ENCODE peak calls at places on chromosomes 3 and 15, in six cellular contexts. One of them, this sample, is unnamed. For H3K36me3, the result is how much of the 10 kb centered on the place peaks cover.

GRCh38 chr15:38053786-38054185 is 119.3 kb downstream of the TMCO5A start:
- DNase-seq in heart left ventricle: no peak
- DNase-seq in transverse colon: no peak
- DNase-seq in stomach: no peak
- DNase-seq in colonic mucosa: no peak
- DNase-seq in breast epithelium: no peak
- DNase-seq in this sample: no peak

GRCh38 chr3:63874769-63875168 is 11.1 kb downstream of the ATXN7 start:
- DNase-seq in heart left ventricle: no peak
- DNase-seq in transverse colon: no peak
- DNase-seq in stomach: no peak
- DNase-seq in colonic mucosa: no peak
- DNase-seq in breast epithelium: no peak
- DNase-seq in this sample: no peak

GRCh38 chr3:62954579-62954978 is 79.4 kb upstream of the CADPS start:
- DNase-seq in heart left ventricle: no peak
- DNase-seq in transverse colon: no peak
- DNase-seq in stomach: no peak
- DNase-seq in colonic mucosa: no peak
- DNase-seq in breast epithelium: no peak
- DNase-seq in this sample: no peak

GRCh38 chr15:27454281-27455060 is 483.5 kb downstream of the GABRG3 start:
- DNase-seq in heart left ventricle: no peak
- DNase-seq in transverse colon: no peak
- DNase-seq in stomach: no peak
- DNase-seq in colonic mucosa: no peak
- DNase-seq in breast epithelium: no peak
- DNase-seq in this sample: no peak

GRCh38 chr15:74156678-74157411 is 16.7 kb upstream of the ISLR start:
- DNase-seq in heart left ventricle: no peak
- DNase-seq in transverse colon: no peak
- DNase-seq in stomach: no peak
- DNase-seq in colonic mucosa: no peak
- DNase-seq in breast epithelium: no peak
- DNase-seq in this sample: no peak

GRCh38 chr3:175274474-175275218 is 415.5 kb downstream of the NAALADL2 start:
- DNase-seq in heart left ventricle: no peak
- DNase-seq in transverse colon: no peak
- DNase-seq in stomach: no peak
- DNase-seq in colonic mucosa: no peak
- DNase-seq in breast epithelium: no peak
- DNase-seq in this sample: no peak

GRCh38 chr15:47514251-47514652 is 203.1 kb upstream of the SEMA6D start:
- DNase-seq in heart left ventricle: no peak
- DNase-seq in transverse colon: no peak
- DNase-seq in stomach: no peak
- DNase-seq in colonic mucosa: no peak
- DNase-seq in breast epithelium: no peak
- DNase-seq in this sample: no peak

GRCh38 chr15:48644827-48645557 is 517 bp downstream of the FBN1 start:
- DNase-seq in heart left ventricle: peak
- DNase-seq in transverse colon: no peak
- DNase-seq in stomach: no peak
- DNase-seq in colonic mucosa: no peak
- DNase-seq in breast epithelium: no peak
- DNase-seq in this sample: no peak

GRCh38 chr15:66221126-66221525 is 32.4 kb downstream of the MEGF11 start:
- DNase-seq in heart left ventricle: no peak
- DNase-seq in transverse colon: no peak
- DNase-seq in stomach: no peak
- DNase-seq in colonic mucosa: no peak
- DNase-seq in breast epithelium: no peak
- DNase-seq in this sample: no peak

GRCh38 chr3:171833775-171834460 is 9.2 kb upstream of the TMEM212 start:
- DNase-seq in heart left ventricle: no peak
- DNase-seq in transverse colon: no peak
- DNase-seq in stomach: no peak
- DNase-seq in colonic mucosa: no peak
- DNase-seq in breast epithelium: no peak
- DNase-seq in this sample: no peak

GRCh38 chr15:25737218-25737643 is 125.9 kb downstream of the ATP10A start:
- DNase-seq in heart left ventricle: no peak
- DNase-seq in transverse colon: no peak
- DNase-seq in stomach: no peak
- DNase-seq in colonic mucosa: no peak
- DNase-seq in breast epithelium: no peak
- DNase-seq in this sample: no peak

GRCh38 chr15:66673410-66674322 is 28.4 kb upstream of the SMAD6 start:
- DNase-seq in heart left ventricle: no peak
- DNase-seq in transverse colon: peak
- DNase-seq in stomach: peak
- DNase-seq in colonic mucosa: peak
- DNase-seq in breast epithelium: no peak
- DNase-seq in this sample: peak

GRCh38 chr3:28089527-28089897 is 151.9 kb upstream of the CMC1 start:
- DNase-seq in heart left ventricle: no peak
- DNase-seq in transverse colon: no peak
- DNase-seq in stomach: no peak
- DNase-seq in colonic mucosa: no peak
- DNase-seq in breast epithelium: no peak
- DNase-seq in this sample: no peak

GRCh38 chr3:129490273-129490675 is 38.2 kb upstream of the RHO start:
- DNase-seq in heart left ventricle: peak
- DNase-seq in transverse colon: peak
- DNase-seq in stomach: peak
- DNase-seq in colonic mucosa: peak
- DNase-seq in breast epithelium: peak
- DNase-seq in this sample: peak

GRCh38 chr15:29570931-29571727 is 251.1 kb downstream of the TJP1 start:
- DNase-seq in heart left ventricle: no peak
- DNase-seq in transverse colon: peak
- DNase-seq in stomach: no peak
- DNase-seq in colonic mucosa: peak
- DNase-seq in breast epithelium: no peak
- DNase-seq in this sample: no peak

GRCh38 chr3:73848173-73848751 is 223.5 kb upstream of the PDZRN3 start:
- DNase-seq in heart left ventricle: no peak
- DNase-seq in transverse colon: no peak
- DNase-seq in stomach: no peak
- DNase-seq in colonic mucosa: no peak
- DNase-seq in breast epithelium: no peak
- DNase-seq in this sample: no peak

GRCh38 chr3:7285502-7285901 is 424.6 kb downstream of the GRM7 start:
- DNase-seq in heart left ventricle: no peak
- DNase-seq in transverse colon: no peak
- DNase-seq in stomach: no peak
- DNase-seq in colonic mucosa: no peak
- DNase-seq in breast epithelium: no peak
- DNase-seq in this sample: no peak

GRCh38 chr15:48823237-48823636 is 12.4 kb upstream of the CEP152 start:
- DNase-seq in heart left ventricle: no peak
- DNase-seq in transverse colon: no peak
- DNase-seq in stomach: no peak
- DNase-seq in colonic mucosa: no peak
- DNase-seq in breast epithelium: no peak
- DNase-seq in this sample: no peak

DNA sequence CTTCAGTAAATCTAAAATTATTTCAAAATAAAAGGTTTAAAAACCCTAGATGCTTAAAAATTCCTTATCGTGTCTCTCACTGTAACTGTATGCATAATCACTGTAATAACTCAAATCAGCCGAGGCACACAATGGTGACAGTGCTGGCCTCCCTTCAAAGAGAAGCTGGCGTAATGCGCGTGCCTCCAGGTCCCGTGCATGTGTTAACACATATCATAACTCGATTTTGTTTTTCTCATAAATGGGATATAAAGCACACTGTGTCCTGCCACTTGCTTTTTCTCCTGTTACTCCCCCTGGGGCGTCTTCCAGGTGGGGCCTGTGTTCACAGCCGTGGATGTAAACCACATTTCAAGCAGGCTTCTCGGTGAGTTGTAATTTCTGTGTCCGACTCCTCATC is 56.0 kb downstream of the TPRA1 start:
- DNase-seq in heart left ventricle: no peak
- DNase-seq in transverse colon: no peak
- DNase-seq in stomach: no peak
- DNase-seq in colonic mucosa: no peak
- DNase-seq in breast epithelium: no peak
- DNase-seq in this sample: no peak
- H3K4me3 ChIP-seq in heart left ventricle: no peak
- H3K4me3 ChIP-seq in transverse colon: no peak
- H3K4me3 ChIP-seq in stomach: no peak
- H3K4me3 ChIP-seq in colonic mucosa: no peak
- H3K4me3 ChIP-seq in breast epithelium: no peak
- H3K4me3 ChIP-seq in this sample: no peak

GRCh38 chr15:64130159-64130558 is 21.4 kb upstream of the SNX22 start:
- DNase-seq in heart left ventricle: no peak
- DNase-seq in transverse colon: no peak
- DNase-seq in stomach: no peak
- DNase-seq in colonic mucosa: no peak
- DNase-seq in breast epithelium: no peak
- DNase-seq in this sample: no peak

GRCh38 chr15:64132217-64132616 is 19.3 kb upstream of the SNX22 start:
- DNase-seq in heart left ventricle: no peak
- DNase-seq in transverse colon: no peak
- DNase-seq in stomach: no peak
- DNase-seq in colonic mucosa: no peak
- DNase-seq in breast epithelium: no peak
- DNase-seq in this sample: no peak

GRCh38 chr15:64133619-64134018 is 17.9 kb upstream of the SNX22 start:
- DNase-seq in heart left ventricle: no peak
- DNase-seq in transverse colon: no peak
- DNase-seq in stomach: no peak
- DNase-seq in colonic mucosa: no peak
- DNase-seq in breast epithelium: no peak
- DNase-seq in this sample: no peak

GRCh38 chr15:64134322-64134829 is 17.2 kb upstream of the SNX22 start:
- DNase-seq in heart left ventricle: no peak
- DNase-seq in transverse colon: no peak
- DNase-seq in stomach: peak
- DNase-seq in colonic mucosa: no peak
- DNase-seq in breast epithelium: no peak
- DNase-seq in this sample: peak

DNA sequence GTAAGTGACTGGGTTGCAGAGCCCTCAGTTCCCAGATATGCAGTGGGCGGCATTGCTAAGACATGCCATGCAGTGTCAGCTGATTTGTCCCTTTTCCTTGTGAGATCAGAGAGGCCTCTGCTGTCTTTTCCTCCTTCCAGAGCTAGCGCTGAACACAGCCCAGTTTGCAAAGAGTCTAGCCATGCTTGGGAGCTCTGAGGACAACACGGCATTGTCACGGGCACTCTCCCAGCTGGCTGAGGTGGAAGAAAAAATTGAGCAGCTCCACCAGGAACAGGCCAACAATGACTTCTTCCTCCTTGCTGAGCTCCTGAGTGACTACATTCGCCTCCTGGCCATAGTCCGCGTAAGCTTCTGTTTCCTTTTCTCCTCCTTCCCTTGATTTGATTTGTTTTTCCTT is 20.0 kb upstream of the SNX22 start:
- DNase-seq in heart left ventricle: no peak
- DNase-seq in transverse colon: no peak
- DNase-seq in stomach: no peak
- DNase-seq in colonic mucosa: no peak
- DNase-seq in breast epithelium: no peak
- DNase-seq in this sample: no peak
- H3K36me3 ChIP-seq in heart left ventricle: under half
- H3K36me3 ChIP-seq in transverse colon: half or more
- H3K36me3 ChIP-seq in stomach: half or more
- H3K36me3 ChIP-seq in colonic mucosa: half or more
- H3K36me3 ChIP-seq in breast epithelium: under half
- H3K36me3 ChIP-seq in this sample: half or more

DNA sequence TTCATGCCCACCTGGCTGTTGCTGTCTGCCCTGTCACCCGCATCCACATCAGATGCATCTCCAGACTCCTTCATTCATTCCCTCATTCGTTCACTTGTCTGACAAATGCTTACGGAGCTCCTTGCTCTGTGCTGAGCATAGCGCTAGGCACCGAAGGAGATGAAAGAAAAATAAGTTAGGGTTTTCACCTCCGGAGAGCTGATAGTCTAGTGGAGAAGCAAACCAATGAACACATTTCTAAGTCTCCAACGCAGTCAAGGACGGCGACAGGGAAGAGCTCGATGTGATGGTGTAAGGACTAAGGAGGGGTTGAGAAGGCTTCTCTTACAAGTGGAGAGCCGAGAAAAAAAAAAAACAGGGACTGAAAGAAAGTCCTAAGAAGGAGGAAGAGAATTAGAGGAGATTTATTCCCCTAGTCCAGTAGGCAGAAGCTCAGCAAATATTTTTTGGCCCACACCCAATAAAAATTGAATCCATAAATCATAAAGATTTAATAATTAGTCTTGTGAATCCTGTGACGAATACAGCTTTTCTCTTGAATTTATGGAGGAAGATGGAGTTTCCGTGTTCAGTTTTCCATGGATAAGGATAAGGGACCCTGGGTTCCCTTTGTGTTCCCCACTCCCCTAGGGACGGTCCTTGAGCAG is 127.2 kb upstream of the DLG1 start:
- DNase-seq in heart left ventricle: no peak
- DNase-seq in transverse colon: no peak
- DNase-seq in stomach: no peak
- DNase-seq in colonic mucosa: no peak
- DNase-seq in breast epithelium: no peak
- DNase-seq in this sample: no peak
- H3K27ac ChIP-seq in heart left ventricle: no peak
- H3K27ac ChIP-seq in transverse colon: no peak
- H3K27ac ChIP-seq in stomach: no peak
- H3K27ac ChIP-seq in colonic mucosa: no peak
- H3K27ac ChIP-seq in breast epithelium: no peak
- H3K27ac ChIP-seq in this sample: no peak

GRCh38 chr3:124791639-124792111 is 61.4 kb downstream of the UMPS start:
- DNase-seq in heart left ventricle: peak
- DNase-seq in transverse colon: peak
- DNase-seq in stomach: no peak
- DNase-seq in colonic mucosa: no peak
- DNase-seq in breast epithelium: no peak
- DNase-seq in this sample: peak
- H3K4me3 ChIP-seq in heart left ventricle: no peak
- H3K4me3 ChIP-seq in transverse colon: no peak
- H3K4me3 ChIP-seq in stomach: no peak
- H3K4me3 ChIP-seq in colonic mucosa: no peak
- H3K4me3 ChIP-seq in breast epithelium: no peak
- H3K4me3 ChIP-seq in this sample: no peak

GRCh38 chr3:8627541-8627940 is 17.1 kb downstream of the SSUH2 start:
- DNase-seq in heart left ventricle: no peak
- DNase-seq in transverse colon: no peak
- DNase-seq in stomach: no peak
- DNase-seq in colonic mucosa: no peak
- DNase-seq in breast epithelium: no peak
- DNase-seq in this sample: no peak
- H3K36me3 ChIP-seq in heart left ventricle: under half
- H3K36me3 ChIP-seq in transverse colon: under half
- H3K36me3 ChIP-seq in stomach: under half
- H3K36me3 ChIP-seq in colonic mucosa: under half
- H3K36me3 ChIP-seq in breast epithelium: under half
- H3K36me3 ChIP-seq in this sample: under half

GRCh38 chr3:185914911-185915629 is 22.7 kb downstream of the TRA2B start:
- DNase-seq in heart left ventricle: no peak
- DNase-seq in transverse colon: no peak
- DNase-seq in stomach: no peak
- DNase-seq in colonic mucosa: no peak
- DNase-seq in breast epithelium: no peak
- DNase-seq in this sample: no peak
- H3K27ac ChIP-seq in heart left ventricle: no peak
- H3K27ac ChIP-seq in transverse colon: no peak
- H3K27ac ChIP-seq in stomach: no peak
- H3K27ac ChIP-seq in colonic mucosa: no peak
- H3K27ac ChIP-seq in breast epithelium: no peak
- H3K27ac ChIP-seq in this sample: no peak